ENCODE peak calls at places on chromosomes 3 and 15, in eight cellular contexts. O is fibroblast of the aortic adventitia, M is AG10803, A is heart left ventricle, G is psoas muscle, B is tibial artery, E is choroid plexus epithelial cell, J is cardiac fibroblast. X is an unnamed sample.

GRCh38 chr3:8760506-8760905 is 8.9 kb downstream of the OXTR start:
- DNase-seq in G (no peak), O (no peak), B (no peak), A (no peak), E (no peak), M (no peak), J (no peak), X (no peak)

GRCh38 chr3:112858410-112859069 is 11.9 kb upstream of the CD200R1L start:
- DNase-seq in B (no peak), A (no peak), O (no peak), G (no peak), M (no peak), J (no peak), E (peak), X (no peak)

GRCh38 chr15:39102431-39102830 is 478.4 kb upstream of the THBS1 start:
- DNase-seq in B (no peak), A (no peak), M (peak), J (no peak), E (no peak), G (no peak), O (no peak), X (no peak)

GRCh38 chr3:27423463-27423862 is 54.3 kb upstream of the NEK10 start:
- DNase-seq in E (peak), A (no peak), G (no peak), J (peak), O (peak), M (peak), B (no peak), X (no peak)

GRCh38 chr3:197298341-197298857 is at the start of gene DLG1:
- DNase-seq in O (peak), A (peak), B (peak), G (peak), E (peak), M (peak), J (peak), X (peak)

GRCh38 chr15:101641134-101641764 is 10.9 kb downstream of the TM2D3 start:
- DNase-seq in J (peak), A (peak), E (peak), G (peak), O (peak), M (peak), B (peak), X (no peak)

GRCh38 chr3:48399387-48400172 is 27.6 kb downstream of the FBXW12 start:
- DNase-seq in J (no peak), O (no peak), M (no peak), E (no peak), B (no peak), A (no peak), G (no peak), X (no peak)

GRCh38 chr15:93566777-93567176 is 477.8 kb upstream of the RGMA start:
- DNase-seq in G (no peak), J (no peak), B (no peak), E (no peak), O (no peak), A (no peak), M (no peak), X (no peak)

GRCh38 chr15:57522148-57522547 is 69.6 kb upstream of the MYZAP start:
- DNase-seq in E (no peak), A (peak), G (no peak), O (no peak), B (no peak), J (no peak), M (no peak), X (peak)

GRCh38 chr15:98803228-98804056 is 155.1 kb downstream of the IGF1R start:
- DNase-seq in B (no peak), E (peak), M (no peak), O (peak), J (no peak), G (no peak), A (no peak), X (no peak)

GRCh38 chr15:78210349-78210717 is 24.0 kb downstream of the ACSBG1 start:
- DNase-seq in J (no peak), M (no peak), O (no peak), A (no peak), G (no peak), B (no peak), E (no peak), X (no peak)

GRCh38 chr15:93180656-93181055 is 91.6 kb upstream of the RGMA start:
- DNase-seq in B (no peak), A (no peak), J (no peak), E (no peak), O (no peak), G (no peak), M (no peak), X (no peak)

GRCh38 chr3:110456001-110456400 is 615.6 kb upstream of the NECTIN3 start:
- DNase-seq in M (no peak), A (no peak), E (peak), J (no peak), G (no peak), O (peak), B (no peak), X (no peak)

DNA sequence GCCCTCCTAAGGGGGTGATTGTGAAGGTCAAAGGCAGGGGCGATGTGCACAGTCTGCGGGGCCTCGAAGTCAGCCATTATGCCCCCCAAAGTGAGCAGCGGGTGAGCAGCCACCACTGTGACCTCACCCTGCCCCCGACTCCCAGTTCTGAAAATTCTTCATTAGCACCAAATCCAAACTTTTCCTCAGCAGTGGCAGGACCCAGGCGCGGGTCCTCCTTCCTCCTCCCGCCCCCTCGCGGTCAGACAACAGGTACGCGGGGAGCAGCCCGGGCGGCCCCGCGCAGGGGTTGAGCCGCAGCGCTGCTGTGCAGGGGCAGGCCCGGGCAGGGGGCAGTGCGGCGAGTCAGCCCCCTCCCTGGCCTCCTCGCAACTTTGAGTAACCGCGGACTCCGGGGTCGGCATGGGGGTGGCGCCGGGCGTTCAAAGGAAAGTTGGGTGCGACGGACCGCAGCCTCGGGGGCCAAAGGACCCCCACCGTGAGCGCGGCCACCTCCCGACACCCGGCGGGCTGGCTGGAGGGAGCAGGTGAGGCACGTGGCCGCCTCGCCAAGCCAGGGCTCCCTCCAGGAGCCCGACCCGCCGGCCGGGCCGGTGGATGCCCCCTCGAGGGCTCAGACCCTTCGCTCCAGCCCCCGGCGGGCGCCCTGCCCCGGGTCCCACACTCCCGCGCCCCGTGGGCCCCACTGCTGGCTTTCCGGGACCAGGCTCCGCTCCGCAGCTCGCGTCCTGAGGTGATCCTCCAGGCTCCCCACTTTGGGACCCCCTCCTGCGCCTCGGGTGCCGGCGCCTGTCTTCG is 49.4 kb upstream of the CCDC174 start:
- DNase-seq in J (no peak), G (no peak), E (no peak), O (no peak), B (peak), A (no peak), M (no peak), X (no peak)
- TF ChIP-seq CTCF in J (no peak), G (no peak), E (no peak), O (no peak), B (no peak), A (peak), M (no peak), X (peak)

GRCh38 chr3:63970596-63971468 is 52.5 kb downstream of the PSMD6 start:
- DNase-seq in B (no peak), E (no peak), O (peak), M (peak), G (no peak), J (peak), A (no peak), X (no peak)
- H3K4me3 ChIP-seq in B (peak), E (no peak), O (no peak), M (no peak), G (no peak), J (no peak), A (no peak), X (no peak)

GRCh38 chr15:31060429-31061140 is 40.9 kb downstream of the TRPM1 start:
- DNase-seq in G (no peak), A (no peak), B (no peak), M (no peak), E (no peak), J (no peak), O (peak), X (peak)
- TF ChIP-seq CTCF in G (no peak), A (no peak), B (no peak), M (no peak), E (no peak), J (no peak), O (peak), X (no peak)

DNA sequence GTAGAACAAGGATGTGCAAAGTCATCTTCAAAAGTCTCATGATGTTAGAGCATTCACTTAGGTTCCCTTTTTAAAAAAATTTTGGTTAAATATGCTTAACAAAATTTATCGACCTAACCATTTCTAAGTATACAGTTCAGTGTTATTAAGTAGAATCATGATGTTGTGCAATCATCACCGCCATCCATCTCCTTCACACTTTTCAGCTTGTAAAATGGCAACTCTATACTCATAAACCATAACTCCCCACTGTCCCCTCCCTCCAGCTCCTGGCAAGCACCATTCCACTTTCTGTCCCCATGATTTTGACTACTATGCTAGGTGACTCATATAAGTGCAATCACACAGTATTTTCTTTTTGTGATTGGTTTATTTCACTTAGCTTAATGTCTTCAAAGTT is 895.0 kb downstream of the TBL1XR1 start:
- DNase-seq in O (no peak), G (no peak), A (no peak), M (no peak), E (no peak), J (no peak), B (no peak), X (no peak)
- H3K4me3 ChIP-seq in O (no peak), G (no peak), A (no peak), M (no peak), E (no peak), J (no peak), B (no peak), X (no peak)

GRCh38 chr15:34039180-34039486 is at the start of gene AVEN:
- DNase-seq in J (no peak), A (no peak), E (no peak), O (no peak), G (no peak), B (no peak), M (no peak), X (no peak)

GRCh38 chr15:34038404-34039179 is 412 bp downstream of the AVEN start:
- DNase-seq in E (peak), G (peak), M (peak), J (peak), B (peak), A (peak), O (peak), X (no peak)

GRCh38 chr15:34039506-34040123 is 611 bp upstream of the AVEN start:
- DNase-seq in O (no peak), J (no peak), B (no peak), M (no peak), E (peak), G (no peak), A (no peak), X (no peak)

GRCh38 chr15:34043391-34043790 is 4.4 kb upstream of the AVEN start:
- DNase-seq in O (no peak), A (no peak), B (no peak), J (peak), M (no peak), E (peak), G (no peak), X (no peak)

GRCh38 chr15:34038023-34038403 is 991 bp downstream of the AVEN start:
- DNase-seq in B (no peak), G (no peak), A (no peak), J (no peak), M (no peak), E (no peak), O (peak), X (no peak)
- TF ChIP-seq CTCF in B (no peak), G (no peak), A (no peak), J (no peak), M (no peak), E (no peak), O (no peak), X (no peak)

GRCh38 chr3:138686771-138687221 is 78.2 kb downstream of the FAIM start:
- DNase-seq in O (peak), G (no peak), M (peak), A (no peak), J (peak), B (no peak), E (peak), X (peak)
- H3K4me3 ChIP-seq in O (no peak), G (no peak), M (no peak), A (no peak), J (no peak), B (no peak), E (no peak), X (no peak)

GRCh38 chr3:11221818-11222217 is 50.4 kb upstream of the ATG7 start:
- DNase-seq in G (no peak), A (no peak), E (peak), M (no peak), O (no peak), B (no peak), J (peak), X (no peak)
- TF ChIP-seq CTCF in G (peak), A (peak), E (peak), M (peak), O (peak), B (peak), J (peak), X (peak)

GRCh38 chr15:44195151-44195740 is at the start of gene FRMD5:
- DNase-seq in G (peak), B (peak), E (peak), O (peak), J (peak), A (peak), M (peak), X (no peak)
- H3K4me3 ChIP-seq in G (peak), B (peak), E (peak), O (peak), J (peak), A (peak), M (peak), X (peak)